ENCODE peak calls at places on chromosomes 6 and 20, in nine cellular contexts. One of them, this sample, is unnamed.

GRCh38 chr6:152110878-152111820 is 303.7 kb downstream of the ESR1 start:
- DNase-seq in activated T-cell treated with anti-CD3 and anti-CD28 coated beads, Interleukin-2, amount 50 U/mL, for 1 hour: no peak
- DNase-seq in adipocyte: peak
- DNase-seq in astrocyte of the spinal cord: peak
- DNase-seq in NCI-H510A treated with DMSO at 0.1 percent for 48 hours: no peak
- DNase-seq in fibroblast of the aortic adventitia: peak
- DNase-seq in T-helper 1 cell: no peak
- DNase-seq in midbrain: no peak
- DNase-seq in PC-3: no peak
- DNase-seq in this sample: no peak

GRCh38 chr20:17228624-17229061 is 1.8 kb downstream of the PCSK2 start:
- DNase-seq in PC-3: no peak
- DNase-seq in NCI-H510A treated with DMSO at 0.1 percent for 48 hours: peak
- DNase-seq in activated T-cell treated with anti-CD3 and anti-CD28 coated beads, Interleukin-2, amount 50 U/mL, for 1 hour: no peak
- DNase-seq in T-helper 1 cell: no peak
- DNase-seq in astrocyte of the spinal cord: no peak
- DNase-seq in adipocyte: no peak
- DNase-seq in midbrain: no peak
- DNase-seq in fibroblast of the aortic adventitia: no peak
- DNase-seq in this sample: no peak

GRCh38 chr6:42211726-42212125 is 5.9 kb downstream of the MRPS10 start:
- DNase-seq in NCI-H510A treated with DMSO at 0.1 percent for 48 hours: no peak
- DNase-seq in PC-3: no peak
- DNase-seq in activated T-cell treated with anti-CD3 and anti-CD28 coated beads, Interleukin-2, amount 50 U/mL, for 1 hour: no peak
- DNase-seq in midbrain: no peak
- DNase-seq in T-helper 1 cell: no peak
- DNase-seq in adipocyte: no peak
- DNase-seq in astrocyte of the spinal cord: no peak
- DNase-seq in fibroblast of the aortic adventitia: no peak
- DNase-seq in this sample: no peak

GRCh38 chr6:22147983-22148797 is 148.6 kb downstream of the PRL start:
- DNase-seq in fibroblast of the aortic adventitia: peak
- DNase-seq in NCI-H510A treated with DMSO at 0.1 percent for 48 hours: peak
- DNase-seq in PC-3: peak
- DNase-seq in activated T-cell treated with anti-CD3 and anti-CD28 coated beads, Interleukin-2, amount 50 U/mL, for 1 hour: no peak
- DNase-seq in adipocyte: peak
- DNase-seq in midbrain: peak
- DNase-seq in astrocyte of the spinal cord: peak
- DNase-seq in T-helper 1 cell: no peak
- DNase-seq in this sample: no peak

GRCh38 chr20:23024701-23025100 is 10.4 kb upstream of the SSTR4 start:
- DNase-seq in T-helper 1 cell: no peak
- DNase-seq in NCI-H510A treated with DMSO at 0.1 percent for 48 hours: no peak
- DNase-seq in adipocyte: no peak
- DNase-seq in activated T-cell treated with anti-CD3 and anti-CD28 coated beads, Interleukin-2, amount 50 U/mL, for 1 hour: no peak
- DNase-seq in astrocyte of the spinal cord: no peak
- DNase-seq in fibroblast of the aortic adventitia: peak
- DNase-seq in midbrain: no peak
- DNase-seq in PC-3: no peak
- DNase-seq in this sample: no peak

GRCh38 chr20:24149881-24150307 is 161.3 kb upstream of the GGTLC1 start:
- DNase-seq in astrocyte of the spinal cord: no peak
- DNase-seq in activated T-cell treated with anti-CD3 and anti-CD28 coated beads, Interleukin-2, amount 50 U/mL, for 1 hour: no peak
- DNase-seq in midbrain: no peak
- DNase-seq in NCI-H510A treated with DMSO at 0.1 percent for 48 hours: no peak
- DNase-seq in fibroblast of the aortic adventitia: no peak
- DNase-seq in T-helper 1 cell: no peak
- DNase-seq in PC-3: peak
- DNase-seq in adipocyte: no peak
- DNase-seq in this sample: no peak

GRCh38 chr20:5078399-5078958 is 41.3 kb downstream of the PCNA start:
- DNase-seq in NCI-H510A treated with DMSO at 0.1 percent for 48 hours: peak
- DNase-seq in PC-3: peak
- DNase-seq in midbrain: peak
- DNase-seq in activated T-cell treated with anti-CD3 and anti-CD28 coated beads, Interleukin-2, amount 50 U/mL, for 1 hour: peak
- DNase-seq in adipocyte: no peak
- DNase-seq in astrocyte of the spinal cord: no peak
- DNase-seq in fibroblast of the aortic adventitia: peak
- DNase-seq in T-helper 1 cell: peak
- DNase-seq in this sample: peak

GRCh38 chr6:41756354-41756753 is 9.2 kb upstream of the PGC start:
- DNase-seq in fibroblast of the aortic adventitia: no peak
- DNase-seq in NCI-H510A treated with DMSO at 0.1 percent for 48 hours: peak
- DNase-seq in T-helper 1 cell: no peak
- DNase-seq in astrocyte of the spinal cord: no peak
- DNase-seq in midbrain: no peak
- DNase-seq in PC-3: no peak
- DNase-seq in activated T-cell treated with anti-CD3 and anti-CD28 coated beads, Interleukin-2, amount 50 U/mL, for 1 hour: no peak
- DNase-seq in adipocyte: no peak
- DNase-seq in this sample: no peak

GRCh38 chr20:45318386-45318939 is 10.4 kb upstream of the MATN4 start:
- DNase-seq in T-helper 1 cell: no peak
- DNase-seq in fibroblast of the aortic adventitia: no peak
- DNase-seq in midbrain: no peak
- DNase-seq in astrocyte of the spinal cord: no peak
- DNase-seq in adipocyte: no peak
- DNase-seq in NCI-H510A treated with DMSO at 0.1 percent for 48 hours: no peak
- DNase-seq in PC-3: no peak
- DNase-seq in activated T-cell treated with anti-CD3 and anti-CD28 coated beads, Interleukin-2, amount 50 U/mL, for 1 hour: no peak
- DNase-seq in this sample: no peak

GRCh38 chr20:1121439-1121838 is 3.0 kb downstream of the PSMF1 start:
- DNase-seq in fibroblast of the aortic adventitia: peak
- DNase-seq in midbrain: no peak
- DNase-seq in astrocyte of the spinal cord: no peak
- DNase-seq in activated T-cell treated with anti-CD3 and anti-CD28 coated beads, Interleukin-2, amount 50 U/mL, for 1 hour: no peak
- DNase-seq in adipocyte: no peak
- DNase-seq in T-helper 1 cell: no peak
- DNase-seq in PC-3: no peak
- DNase-seq in NCI-H510A treated with DMSO at 0.1 percent for 48 hours: no peak
- DNase-seq in this sample: no peak

GRCh38 chr20:62540504-62540903 is 64.7 kb upstream of the GATA5 start:
- DNase-seq in activated T-cell treated with anti-CD3 and anti-CD28 coated beads, Interleukin-2, amount 50 U/mL, for 1 hour: no peak
- DNase-seq in PC-3: no peak
- DNase-seq in T-helper 1 cell: no peak
- DNase-seq in midbrain: no peak
- DNase-seq in NCI-H510A treated with DMSO at 0.1 percent for 48 hours: no peak
- DNase-seq in adipocyte: no peak
- DNase-seq in fibroblast of the aortic adventitia: no peak
- DNase-seq in astrocyte of the spinal cord: no peak
- DNase-seq in this sample: no peak

GRCh38 chr6:153092082-153093013 is 38.7 kb downstream of the RGS17 start:
- DNase-seq in astrocyte of the spinal cord: peak
- DNase-seq in adipocyte: peak
- DNase-seq in fibroblast of the aortic adventitia: peak
- DNase-seq in NCI-H510A treated with DMSO at 0.1 percent for 48 hours: no peak
- DNase-seq in PC-3: peak
- DNase-seq in T-helper 1 cell: no peak
- DNase-seq in activated T-cell treated with anti-CD3 and anti-CD28 coated beads, Interleukin-2, amount 50 U/mL, for 1 hour: no peak
- DNase-seq in midbrain: no peak
- DNase-seq in this sample: no peak

GRCh38 chr6:116556065-116556464 is 2.5 kb downstream of the CALHM4 start:
- DNase-seq in midbrain: no peak
- DNase-seq in adipocyte: peak
- DNase-seq in astrocyte of the spinal cord: peak
- DNase-seq in activated T-cell treated with anti-CD3 and anti-CD28 coated beads, Interleukin-2, amount 50 U/mL, for 1 hour: no peak
- DNase-seq in NCI-H510A treated with DMSO at 0.1 percent for 48 hours: no peak
- DNase-seq in PC-3: peak
- DNase-seq in fibroblast of the aortic adventitia: peak
- DNase-seq in T-helper 1 cell: no peak
- DNase-seq in this sample: no peak

GRCh38 chr6:36679043-36679821 is 718 bp downstream of the CDKN1A start:
- DNase-seq in midbrain: no peak
- DNase-seq in NCI-H510A treated with DMSO at 0.1 percent for 48 hours: peak
- DNase-seq in activated T-cell treated with anti-CD3 and anti-CD28 coated beads, Interleukin-2, amount 50 U/mL, for 1 hour: peak
- DNase-seq in T-helper 1 cell: no peak
- DNase-seq in fibroblast of the aortic adventitia: peak
- DNase-seq in adipocyte: peak
- DNase-seq in PC-3: peak
- DNase-seq in astrocyte of the spinal cord: peak
- DNase-seq in this sample: no peak

GRCh38 chr6:127481628-127482027 is 22.4 kb upstream of the KIAA0408 start:
- DNase-seq in NCI-H510A treated with DMSO at 0.1 percent for 48 hours: no peak
- DNase-seq in PC-3: peak
- DNase-seq in astrocyte of the spinal cord: peak
- DNase-seq in T-helper 1 cell: no peak
- DNase-seq in fibroblast of the aortic adventitia: peak
- DNase-seq in adipocyte: no peak
- DNase-seq in midbrain: no peak
- DNase-seq in activated T-cell treated with anti-CD3 and anti-CD28 coated beads, Interleukin-2, amount 50 U/mL, for 1 hour: no peak
- DNase-seq in this sample: no peak

This sample was measured in germinal center.